ENCODE peak calls at places on chromosomes 12 and 14, in eight cellular contexts. N is adrenal gland; R is activated CD8-positive, alpha-beta T cell treated with anti-CD3 and anti-CD28 coated beads for 36 hours; V is lower leg skin; M is upper lobe of right lung; Z is GM13977; Y is GM10248; U is tibial nerve. P is an unnamed sample.

GRCh38 chr12:12716151-12716844 is 870 bp upstream of the CDKN1B start:
- DNase-seq in V (no peak), M (no peak), R (no peak), Y (peak), N (no peak), Z (no peak), U (no peak), P (no peak)

GRCh38 chr12:31210104-31210503 is 115.8 kb downstream of the SINHCAF start:
- DNase-seq in Y (no peak), R (no peak), Z (no peak), M (no peak), N (no peak), V (no peak), U (no peak), P (no peak)

GRCh38 chr12:84676787-84677186 is 235.8 kb downstream of the SLC6A15 start:
- DNase-seq in N (no peak), Y (no peak), U (no peak), V (no peak), R (no peak), M (no peak), Z (no peak), P (no peak)

GRCh38 chr12:31517994-31518393 is 72.9 kb downstream of the DENND5B start:
- DNase-seq in M (no peak), Z (no peak), N (no peak), Y (no peak), R (no peak), U (no peak), V (no peak), P (no peak)

GRCh38 chr12:88299567-88300101 is 157.5 kb downstream of the TMTC3 start:
- DNase-seq in N (peak), R (peak), Y (peak), U (no peak), V (no peak), M (no peak), Z (peak), P (no peak)

GRCh38 chr12:42819801-42820200 is 230.3 kb upstream of the PRICKLE1 start:
- DNase-seq in R (no peak), M (no peak), Z (no peak), N (no peak), V (no peak), Y (no peak), U (no peak), P (no peak)

GRCh38 chr14:105333613-105334364 is 19.2 kb downstream of the PACS2 start:
- DNase-seq in N (no peak), R (no peak), U (no peak), V (no peak), Z (no peak), M (no peak), Y (no peak), P (peak)

GRCh38 chr14:57139173-57139572 is 129.5 kb downstream of the EXOC5 start:
- DNase-seq in U (no peak), M (no peak), V (no peak), Y (no peak), N (no peak), R (no peak), Z (no peak), P (no peak)

GRCh38 chr12:66131067-66131688 is 628 bp upstream of the LLPH start:
- DNase-seq in V (no peak), M (no peak), U (no peak), Y (no peak), Z (peak), R (no peak), N (no peak), P (no peak)

GRCh38 chr12:11949738-11950403 is 120.9 kb upstream of the BCL2L14 start:
- DNase-seq in R (no peak), V (no peak), Y (no peak), M (no peak), N (peak), Z (no peak), U (no peak), P (no peak)

GRCh38 chr12:120194226-120194533 is 335 bp downstream of the GCN1 start:
- DNase-seq in R (no peak), N (peak), M (no peak), Z (no peak), Y (no peak), V (no peak), U (no peak), P (no peak)

GRCh38 chr12:64893961-64894360 is 69.5 kb downstream of the TBC1D30 start:
- DNase-seq in V (no peak), Z (no peak), U (no peak), M (no peak), Y (no peak), N (no peak), R (no peak), P (no peak)

GRCh38 chr14:50001999-50002925 is 109.4 kb downstream of the ARF6 start:
- DNase-seq in Y (peak), U (no peak), V (no peak), N (no peak), Z (peak), M (no peak), R (peak), P (no peak)

GRCh38 chr14:72756967-72757366 is 136.9 kb downstream of the DPF3 start:
- DNase-seq in Z (no peak), N (no peak), R (no peak), M (no peak), Y (no peak), V (no peak), U (no peak), P (no peak)

GRCh38 chr14:53881161-53881846 is 75.3 kb downstream of the BMP4 start:
- DNase-seq in M (no peak), Y (no peak), R (no peak), V (no peak), U (no peak), N (no peak), Z (no peak), P (no peak)

GRCh38 chr12:34393086-34393820 is 371.0 kb downstream of the ALG10 start:
- DNase-seq in U (peak), R (no peak), N (no peak), M (peak), Y (peak), V (peak), Z (peak), P (peak)

GRCh38 chr12:18492372-18493025 is 231.2 kb downstream of the PIK3C2G start:
- DNase-seq in Z (no peak), Y (no peak), R (no peak), U (no peak), V (no peak), N (no peak), M (no peak), P (no peak)

GRCh38 chr12:20350495-20350894 is 17.8 kb upstream of the PDE3A start:
- DNase-seq in Y (no peak), M (no peak), R (no peak), N (no peak), U (no peak), Z (no peak), V (no peak), P (no peak)

GRCh38 chr12:4807116-4807783 is 87.0 kb downstream of the GALNT8 start:
- DNase-seq in Y (no peak), Z (no peak), R (no peak), V (no peak), U (no peak), N (no peak), M (no peak), P (no peak)

GRCh38 chr12:50057000-50057841 is at the start of gene ASIC1:
- DNase-seq in Z (peak), U (peak), M (peak), V (peak), R (peak), Y (peak), N (peak), P (peak)
- TF ChIP-seq CTCF in Z (no peak), U (no peak), M (no peak), V (no peak), R (no peak), Y (no peak), N (peak), P (no peak)

DNA sequence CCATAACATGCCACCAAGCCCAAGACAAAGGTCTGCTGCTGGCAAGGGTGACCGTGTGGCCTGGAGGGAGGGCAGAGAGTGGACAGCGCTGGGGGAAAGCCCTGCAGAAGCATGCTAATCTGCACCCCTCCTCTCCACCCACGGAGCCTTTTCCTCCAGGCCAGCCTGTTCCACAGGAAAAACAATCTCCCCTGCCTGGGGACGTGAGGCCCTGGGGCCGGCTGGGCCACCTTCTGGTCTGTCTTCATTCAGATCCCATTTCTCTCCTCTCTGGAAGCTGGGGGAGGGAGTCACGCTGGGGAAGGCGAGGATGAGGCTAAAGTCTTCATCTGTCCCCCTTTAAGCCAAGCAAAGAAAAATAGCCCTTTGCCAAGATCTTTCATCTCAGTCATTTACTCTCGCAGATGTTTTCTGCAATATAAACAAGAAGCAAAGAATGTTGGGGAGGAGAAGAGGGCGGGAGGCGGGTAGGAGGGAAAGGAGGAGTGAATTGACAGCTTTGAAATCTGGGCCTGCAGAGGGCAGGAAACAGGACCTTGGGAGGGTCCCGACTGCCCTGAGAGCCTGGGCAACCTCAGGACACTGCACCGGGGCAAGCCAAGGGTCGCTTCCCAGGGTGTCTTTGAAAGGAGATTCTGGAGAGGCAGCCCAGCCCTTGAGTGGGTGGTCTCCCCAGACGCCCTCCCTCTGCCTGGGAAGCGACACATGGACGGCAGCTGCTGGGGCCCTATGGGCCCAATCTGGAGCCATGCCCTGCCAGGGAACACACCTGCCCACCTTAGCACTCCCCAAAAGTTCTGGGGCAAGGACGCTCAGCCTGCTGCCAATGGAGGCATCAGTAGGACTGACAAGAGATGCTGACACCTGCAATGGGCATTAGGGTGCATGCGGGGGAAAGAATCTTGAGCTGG is 133.6 kb downstream of the ZFP36L1 start:
- DNase-seq in M (no peak), U (no peak), N (no peak), R (no peak), Y (no peak), V (peak), Z (no peak), P (no peak)
- TF ChIP-seq CTCF in M (peak), U (no peak), N (no peak), R (no peak), Y (no peak), V (no peak), Z (no peak), P (no peak)

DNA sequence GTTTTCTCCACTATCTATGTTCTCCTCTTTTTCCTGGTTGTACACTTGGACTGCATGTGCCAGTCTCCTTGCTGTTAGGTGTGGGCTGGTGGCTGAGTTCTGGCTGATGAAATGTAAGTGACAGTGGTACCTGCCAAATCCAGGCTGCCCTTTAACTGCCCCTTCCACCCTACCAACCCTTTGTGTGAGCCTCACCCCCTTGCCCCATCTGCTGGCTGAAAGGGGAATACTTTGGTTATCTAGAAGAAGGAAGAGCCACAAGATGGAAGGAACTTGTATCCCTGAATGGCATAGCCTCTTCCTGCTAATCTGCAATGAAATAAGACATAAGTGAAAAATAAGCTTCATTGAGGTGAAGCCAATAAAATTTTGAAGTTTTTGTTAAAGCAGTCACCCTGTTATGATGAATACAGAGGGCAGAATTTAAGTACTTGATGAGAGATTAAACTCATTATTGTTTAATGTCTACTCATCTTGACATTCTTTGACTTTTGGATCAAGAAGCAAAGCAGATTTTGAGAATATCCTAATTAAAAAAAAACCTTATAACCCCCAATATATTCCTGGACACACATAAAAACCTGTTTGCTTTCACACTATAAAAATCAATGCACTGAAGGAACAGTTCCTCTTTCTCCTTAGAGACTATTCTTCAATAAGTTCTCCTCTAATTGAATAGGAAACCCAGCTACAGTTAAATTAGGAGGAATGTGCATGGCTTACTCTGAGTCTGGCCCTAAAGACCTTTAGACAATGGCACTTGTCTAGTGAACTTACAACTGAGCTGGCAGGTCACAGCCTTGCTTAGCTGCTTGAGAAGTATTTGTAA is 262.6 kb upstream of the BTG1 start:
- DNase-seq in U (no peak), V (no peak), N (peak), R (peak), M (no peak), Z (peak), Y (peak), P (peak)
- TF ChIP-seq CTCF in U (no peak), V (no peak), N (peak), R (peak), M (peak), Z (peak), Y (peak), P (peak)

GRCh38 chr12:50505386-50505827 is 622 bp downstream of the DIP2B start:
- DNase-seq in V (no peak), R (peak), N (peak), Y (peak), M (peak), U (peak), Z (peak), P (peak)
- TF ChIP-seq CTCF in V (no peak), R (no peak), N (no peak), Y (no peak), M (no peak), U (no peak), Z (no peak), P (no peak)

DNA sequence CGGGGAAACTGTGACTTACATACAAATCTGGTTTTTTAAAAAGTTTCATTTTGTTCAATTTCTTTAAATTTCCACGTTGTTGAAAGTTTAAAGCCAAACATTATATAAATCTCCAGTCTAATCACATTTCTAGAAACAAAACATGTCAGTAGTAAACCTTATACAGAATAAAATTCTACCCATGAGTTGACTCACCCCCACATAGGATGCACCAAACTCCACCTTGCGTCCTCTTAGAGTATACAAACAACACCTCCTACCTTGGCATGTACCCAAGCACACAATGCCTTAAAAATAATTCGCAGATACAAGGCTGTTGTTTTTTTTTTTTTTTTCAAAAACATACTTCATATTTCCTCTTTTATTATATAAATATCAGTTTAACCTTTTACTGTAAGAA is 3.4 kb downstream of the FBXL14 start:
- DNase-seq in Z (peak), U (no peak), R (peak), N (no peak), M (no peak), Y (no peak), V (no peak), P (no peak)
- TF ChIP-seq CTCF in Z (no peak), U (no peak), R (peak), N (no peak), M (no peak), Y (no peak), V (no peak), P (no peak)

DNA sequence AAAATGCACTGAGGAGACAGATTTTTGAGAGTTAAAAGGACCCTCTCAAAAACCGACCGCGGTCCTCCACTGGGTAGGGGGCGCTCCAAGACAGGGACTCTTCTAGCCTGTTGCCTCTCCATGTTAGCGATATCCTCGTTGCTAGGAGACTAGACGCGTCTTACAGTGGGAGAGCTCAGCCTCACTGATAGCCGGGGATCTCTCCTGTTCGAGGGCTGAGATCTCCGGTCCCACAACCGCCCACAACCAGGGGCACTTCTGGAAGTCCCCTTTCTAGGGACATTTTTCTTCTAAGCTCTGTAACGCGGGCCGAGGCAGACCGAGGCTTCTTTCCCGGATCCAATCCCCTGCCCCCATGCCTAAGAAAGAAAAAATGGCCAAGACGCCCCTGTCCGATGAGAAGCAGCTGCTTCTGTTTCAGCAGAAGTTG is 21.3 kb downstream of the FKBP11 start:
- DNase-seq in Z (peak), N (peak), M (peak), V (peak), U (peak), R (peak), Y (peak), P (peak)
- TF ChIP-seq CTCF in Z (peak), N (peak), M (peak), V (no peak), U (peak), R (peak), Y (peak), P (peak)